ENCODE peak calls at places on chromosomes 13 and 19, in four cellular contexts. X, J, F and V are unnamed samples.

GRCh38 chr13:90591260-90591926 is 756.1 kb upstream of the MIR17HG start:
- DNase-seq in X (no peak), J (no peak), F (no peak), V (no peak)

GRCh38 chr13:98549006-98549727 is 27.7 kb downstream of the STK24 start:
- DNase-seq in X (no peak), J (no peak), F (no peak), V (no peak)

GRCh38 chr19:38921420-38922274 is 8.9 kb downstream of the SARS2 start:
- DNase-seq in X (no peak), J (no peak), F (peak; percentile 48), V (no peak)

GRCh38 chr19:15875075-15875474 is 22.8 kb downstream of the CYP4F2 start:
- DNase-seq in X (no peak), J (no peak), F (no peak), V (no peak)

GRCh38 chr13:44790289-44790688 is 199.0 kb downstream of the NUFIP1 start:
- DNase-seq in X (no peak), J (peak; percentile 72), F (peak; percentile 51), V (no peak)

GRCh38 chr19:21843081-21843480 is 7.1 kb upstream of the ZNF43 start:
- DNase-seq in X (no peak), J (no peak), F (no peak), V (no peak)

GRCh38 chr19:48724796-48725753 is 5.5 kb upstream of the MAMSTR start:
- DNase-seq in X (no peak), J (no peak), F (peak; percentile 89), V (no peak)

GRCh38 chr19:37999309-38000213 is 92.6 kb downstream of the SIPA1L3 start:
- DNase-seq in X (no peak), J (no peak), F (no peak), V (no peak)

GRCh38 chr13:112119192-112120030 is 52.5 kb downstream of the SOX1 start:
- DNase-seq in X (no peak), J (no peak), F (no peak), V (no peak)

GRCh38 chr13:20126460-20127262 is 34.2 kb downstream of the GJA3 start:
- DNase-seq in X (no peak), J (no peak), F (no peak), V (no peak)

GRCh38 chr13:88450515-88450914 is 779.3 kb downstream of the SLITRK5 start:
- DNase-seq in X (no peak), J (no peak), F (no peak), V (no peak)

GRCh38 chr13:50805805-50806204 is 37.7 kb downstream of the DLEU7 start:
- DNase-seq in X (no peak), J (no peak), F (no peak), V (no peak)

GRCh38 chr13:101152184-101152583 is 264.1 kb downstream of the NALCN start:
- DNase-seq in X (no peak), J (no peak), F (no peak), V (no peak)

GRCh38 chr13:31200636-31200970 is 828 bp downstream of the B3GLCT start:
- DNase-seq in X (peak; percentile 39), J (peak; percentile 92), F (no peak), V (peak; percentile 83)

GRCh38 chr13:43786766-43787517 is at the start of gene ENOX1:
- DNase-seq in X (no peak), J (peak; percentile 81), F (peak; percentile 84), V (peak; percentile 69)

GRCh38 chr19:54422136-54422535 is 6.9 kb downstream of the TTYH1 start:
- DNase-seq in X (no peak), J (no peak), F (peak; percentile 85), V (no peak)

GRCh38 chr13:24557121-24557520 is 44.5 kb upstream of the PARP4 start:
- DNase-seq in X (no peak), J (no peak), F (no peak), V (no peak)

GRCh38 chr13:112752711-112753541 is 63.1 kb downstream of the ATP11A start:
- DNase-seq in X (no peak), J (no peak), F (no peak), V (peak; percentile 39)

GRCh38 chr19:48613852-48614435 is 932 bp downstream of the FAM83E start:
- DNase-seq in X (no peak), J (no peak), F (no peak), V (no peak)

GRCh38 chr13:41561179-41561578 is 103.8 kb downstream of the RGCC start:
- DNase-seq in X (no peak), J (no peak), F (no peak), V (no peak)